ENCODE peak calls at places on chromosome 1, in ten cellular contexts. One of them, this sample, is unnamed.

GRCh38 chr1:22428672-22429071 is 23.0 kb upstream of the ZBTB40 start:
- DNase-seq in suprapubic skin: no peak
- DNase-seq in tibial nerve: no peak
- DNase-seq in ovary: no peak
- DNase-seq in A549: peak
- DNase-seq in GM12878: peak
- DNase-seq in H1: no peak
- DNase-seq in K562: peak
- DNase-seq in HepG2: peak
- DNase-seq in stomach: no peak
- DNase-seq in this sample: peak

GRCh38 chr1:30315185-30315960 is 408.0 kb downstream of the MATN1 start:
- DNase-seq in suprapubic skin: no peak
- DNase-seq in K562: no peak
- DNase-seq in A549: no peak
- DNase-seq in ovary: no peak
- DNase-seq in HepG2: no peak
- DNase-seq in GM12878: no peak
- DNase-seq in H1: no peak
- DNase-seq in tibial nerve: no peak
- DNase-seq in stomach: peak
- DNase-seq in this sample: peak

GRCh38 chr1:26468911-26469310 is 3.3 kb upstream of the HMGN2 start:
- DNase-seq in ovary: peak
- DNase-seq in HepG2: no peak
- DNase-seq in A549: no peak
- DNase-seq in K562: no peak
- DNase-seq in tibial nerve: no peak
- DNase-seq in suprapubic skin: peak
- DNase-seq in stomach: peak
- DNase-seq in H1: no peak
- DNase-seq in GM12878: no peak
- DNase-seq in this sample: no peak

GRCh38 chr1:217032715-217033367 is 309.6 kb upstream of the ESRRG start:
- DNase-seq in A549: no peak
- DNase-seq in K562: no peak
- DNase-seq in HepG2: no peak
- DNase-seq in tibial nerve: no peak
- DNase-seq in GM12878: no peak
- DNase-seq in suprapubic skin: no peak
- DNase-seq in stomach: no peak
- DNase-seq in ovary: no peak
- DNase-seq in H1: no peak
- DNase-seq in this sample: no peak

GRCh38 chr1:109290998-109291397 is 8.1 kb upstream of the PSRC1 start:
- DNase-seq in HepG2: no peak
- DNase-seq in stomach: no peak
- DNase-seq in A549: no peak
- DNase-seq in K562: no peak
- DNase-seq in GM12878: no peak
- DNase-seq in ovary: no peak
- DNase-seq in suprapubic skin: no peak
- DNase-seq in tibial nerve: no peak
- DNase-seq in H1: no peak
- DNase-seq in this sample: no peak

GRCh38 chr1:44217809-44218410 is 4.6 kb downstream of the DMAP1 start:
- DNase-seq in H1: peak
- DNase-seq in A549: peak
- DNase-seq in suprapubic skin: no peak
- DNase-seq in GM12878: peak
- DNase-seq in tibial nerve: peak
- DNase-seq in HepG2: peak
- DNase-seq in stomach: peak
- DNase-seq in K562: peak
- DNase-seq in ovary: peak
- DNase-seq in this sample: no peak

GRCh38 chr1:119703666-119704450 is 7.9 kb upstream of the PHGDH start:
- DNase-seq in GM12878: no peak
- DNase-seq in suprapubic skin: no peak
- DNase-seq in tibial nerve: no peak
- DNase-seq in H1: no peak
- DNase-seq in A549: no peak
- DNase-seq in HepG2: no peak
- DNase-seq in ovary: no peak
- DNase-seq in stomach: no peak
- DNase-seq in K562: no peak
- DNase-seq in this sample: no peak

GRCh38 chr1:109802136-109802900 is 38.6 kb upstream of the EPS8L3 start:
- DNase-seq in H1: no peak
- DNase-seq in K562: no peak
- DNase-seq in tibial nerve: no peak
- DNase-seq in suprapubic skin: no peak
- DNase-seq in A549: no peak
- DNase-seq in GM12878: no peak
- DNase-seq in stomach: peak
- DNase-seq in HepG2: no peak
- DNase-seq in ovary: peak
- DNase-seq in this sample: no peak

GRCh38 chr1:234320549-234320948 is 52.7 kb upstream of the COA6 start:
- DNase-seq in K562: no peak
- DNase-seq in ovary: no peak
- DNase-seq in HepG2: peak
- DNase-seq in H1: no peak
- DNase-seq in stomach: no peak
- DNase-seq in GM12878: no peak
- DNase-seq in suprapubic skin: no peak
- DNase-seq in tibial nerve: no peak
- DNase-seq in A549: no peak
- DNase-seq in this sample: no peak

GRCh38 chr1:10891081-10891480 is 94.6 kb upstream of the CASZ1 start:
- DNase-seq in stomach: no peak
- DNase-seq in K562: no peak
- DNase-seq in tibial nerve: no peak
- DNase-seq in A549: no peak
- DNase-seq in H1: no peak
- DNase-seq in suprapubic skin: no peak
- DNase-seq in HepG2: no peak
- DNase-seq in ovary: no peak
- DNase-seq in GM12878: no peak
- DNase-seq in this sample: no peak

GRCh38 chr1:162487241-162487640 is 10.4 kb upstream of the UHMK1 start:
- DNase-seq in K562: no peak
- DNase-seq in tibial nerve: no peak
- DNase-seq in HepG2: no peak
- DNase-seq in suprapubic skin: no peak
- DNase-seq in GM12878: no peak
- DNase-seq in A549: no peak
- DNase-seq in stomach: no peak
- DNase-seq in H1: no peak
- DNase-seq in ovary: no peak
- DNase-seq in this sample: no peak

GRCh38 chr1:23019851-23020625 is 770 bp downstream of the KDM1A start:
- DNase-seq in ovary: peak
- DNase-seq in A549: peak
- DNase-seq in GM12878: no peak
- DNase-seq in suprapubic skin: peak
- DNase-seq in K562: peak
- DNase-seq in stomach: no peak
- DNase-seq in tibial nerve: no peak
- DNase-seq in H1: no peak
- DNase-seq in HepG2: peak
- DNase-seq in this sample: no peak

GRCh38 chr1:110198746-110199145 is 11.4 kb upstream of the KCNC4 start:
- DNase-seq in K562: no peak
- DNase-seq in stomach: no peak
- DNase-seq in GM12878: no peak
- DNase-seq in HepG2: no peak
- DNase-seq in tibial nerve: no peak
- DNase-seq in ovary: no peak
- DNase-seq in H1: no peak
- DNase-seq in suprapubic skin: no peak
- DNase-seq in A549: no peak
- DNase-seq in this sample: no peak

GRCh38 chr1:165828103-165828558 is 717 bp downstream of the UCK2 start:
- DNase-seq in K562: no peak
- DNase-seq in tibial nerve: no peak
- DNase-seq in stomach: peak
- DNase-seq in GM12878: no peak
- DNase-seq in A549: peak
- DNase-seq in HepG2: peak
- DNase-seq in suprapubic skin: peak
- DNase-seq in H1: no peak
- DNase-seq in ovary: peak
- DNase-seq in this sample: no peak

GRCh38 chr1:45913183-45913924 is 109.9 kb downstream of the MAST2 start:
- DNase-seq in GM12878: no peak
- DNase-seq in K562: no peak
- DNase-seq in tibial nerve: no peak
- DNase-seq in suprapubic skin: no peak
- DNase-seq in ovary: peak
- DNase-seq in stomach: no peak
- DNase-seq in A549: no peak
- DNase-seq in HepG2: no peak
- DNase-seq in H1: no peak
- DNase-seq in this sample: no peak
- H3K4me3 ChIP-seq in GM12878: no peak
- H3K4me3 ChIP-seq in K562: no peak
- H3K4me3 ChIP-seq in tibial nerve: no peak
- H3K4me3 ChIP-seq in suprapubic skin: no peak
- H3K4me3 ChIP-seq in ovary: no peak
- H3K4me3 ChIP-seq in stomach: no peak
- H3K4me3 ChIP-seq in A549: no peak
- H3K4me3 ChIP-seq in HepG2: no peak
- H3K4me3 ChIP-seq in H1: no peak
- H3K4me3 ChIP-seq in this sample: peak

DNA sequence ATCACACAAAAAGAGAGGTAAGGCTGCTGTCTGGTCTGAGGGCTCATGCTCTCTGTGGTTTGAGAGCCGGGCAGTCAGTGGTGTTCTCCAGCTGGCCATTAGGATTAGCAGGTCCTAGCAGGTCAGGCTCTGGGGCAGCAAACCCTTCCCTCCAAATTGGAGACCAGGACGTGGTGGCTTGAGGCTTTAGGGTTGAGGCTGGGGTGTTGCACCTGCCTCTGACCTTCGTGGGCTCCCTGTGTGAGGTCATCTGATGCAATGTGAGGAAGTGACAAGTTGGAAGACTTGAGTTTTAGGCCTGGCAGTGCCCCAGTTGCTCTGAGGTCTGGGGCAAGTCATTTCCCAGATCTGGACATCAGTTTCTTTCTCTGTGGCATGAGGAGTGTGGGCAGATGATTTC is 24.4 kb downstream of the SZRD1 start:
- DNase-seq in tibial nerve: no peak
- DNase-seq in suprapubic skin: no peak
- DNase-seq in stomach: no peak
- DNase-seq in A549: no peak
- DNase-seq in HepG2: no peak
- DNase-seq in ovary: no peak
- DNase-seq in K562: no peak
- DNase-seq in H1: no peak
- DNase-seq in GM12878: no peak
- DNase-seq in this sample: no peak
- TF ChIP-seq EP300 in tibial nerve: no peak
- TF ChIP-seq EP300 in suprapubic skin: no peak
- TF ChIP-seq EP300 in stomach: no peak
- TF ChIP-seq EP300 in A549: no peak
- TF ChIP-seq EP300 in HepG2: no peak
- TF ChIP-seq EP300 in ovary: no peak
- TF ChIP-seq EP300 in K562: no peak
- TF ChIP-seq EP300 in H1: no peak
- TF ChIP-seq EP300 in GM12878: no peak
- TF ChIP-seq EP300 in this sample: no peak

GRCh38 chr1:114033219-114033706 is 54.0 kb downstream of the OLFML3 start:
- DNase-seq in A549: peak
- DNase-seq in suprapubic skin: no peak
- DNase-seq in tibial nerve: no peak
- DNase-seq in HepG2: peak
- DNase-seq in H1: no peak
- DNase-seq in GM12878: no peak
- DNase-seq in ovary: no peak
- DNase-seq in stomach: no peak
- DNase-seq in K562: peak
- DNase-seq in this sample: no peak
- H3K4me3 ChIP-seq in A549: no peak
- H3K4me3 ChIP-seq in suprapubic skin: no peak
- H3K4me3 ChIP-seq in tibial nerve: no peak
- H3K4me3 ChIP-seq in HepG2: no peak
- H3K4me3 ChIP-seq in H1: peak
- H3K4me3 ChIP-seq in GM12878: no peak
- H3K4me3 ChIP-seq in ovary: no peak
- H3K4me3 ChIP-seq in stomach: no peak
- H3K4me3 ChIP-seq in K562: no peak
- H3K4me3 ChIP-seq in this sample: no peak

GRCh38 chr1:172874950-172875349 is 175.8 kb downstream of the TNFSF18 start:
- DNase-seq in H1: no peak
- DNase-seq in GM12878: no peak
- DNase-seq in ovary: no peak
- DNase-seq in A549: no peak
- DNase-seq in suprapubic skin: no peak
- DNase-seq in tibial nerve: no peak
- DNase-seq in HepG2: no peak
- DNase-seq in K562: no peak
- DNase-seq in stomach: no peak
- DNase-seq in this sample: no peak
- TF ChIP-seq EP300 in H1: no peak
- TF ChIP-seq EP300 in GM12878: no peak
- TF ChIP-seq EP300 in ovary: no peak
- TF ChIP-seq EP300 in A549: no peak
- TF ChIP-seq EP300 in suprapubic skin: no peak
- TF ChIP-seq EP300 in tibial nerve: no peak
- TF ChIP-seq EP300 in HepG2: no peak
- TF ChIP-seq EP300 in K562: no peak
- TF ChIP-seq EP300 in stomach: no peak
- TF ChIP-seq EP300 in this sample: no peak

This sample was measured in esophagus muscularis mucosa.